ENCODE peak calls at places on chromosomes 4 and X, in six cellular contexts. S is NCI-H460; G is hepatic stellate cell; F is activated gamma-delta T cell treated with Interleukin-2 at 50 U/mL for 16 hours; Y is activated T-helper 1 cell treated with anti-CD3 and anti-CD28 coated beads, Interleukin-2, amount 50 U/mL, for 16 hours; V is GM04504. Q is an unnamed sample.

GRCh38 chr4:37389967-37390580 is 145.5 kb downstream of the NWD2 start:
- DNase-seq in S (peak), G (peak), F (no peak), Y (no peak), V (peak), Q (no peak)

GRCh38 chrX:154542723-154543424 is 3.8 kb downstream of the G6PD start:
- DNase-seq in S (peak), G (no peak), F (no peak), Y (no peak), V (no peak), Q (no peak)

GRCh38 chr4:74800310-74800709 is 6.0 kb upstream of the BTC start:
- DNase-seq in S (no peak), G (no peak), F (no peak), Y (no peak), V (no peak), Q (no peak)

GRCh38 chr4:24657768-24658617 is 73.6 kb upstream of the DHX15 start:
- DNase-seq in S (peak), G (no peak), F (no peak), Y (no peak), V (no peak), Q (no peak)

GRCh38 chr4:129236351-129236750 is 140.4 kb downstream of the C4orf33 start:
- DNase-seq in S (no peak), G (no peak), F (no peak), Y (no peak), V (no peak), Q (no peak)

GRCh38 chrX:130174051-130174704 is 2.4 kb downstream of the RAB33A start:
- DNase-seq in S (peak), G (peak), F (no peak), Y (no peak), V (peak), Q (peak)

GRCh38 chr4:7462509-7462971 is 27.8 kb upstream of the PSAPL1 start:
- DNase-seq in S (no peak), G (no peak), F (no peak), Y (no peak), V (peak), Q (no peak)

GRCh38 chrX:152479525-152479924 is 28.4 kb upstream of the GABRA3 start:
- DNase-seq in S (no peak), G (no peak), F (no peak), Y (no peak), V (no peak), Q (no peak)

GRCh38 chr4:143358419-143358818 is 21.7 kb downstream of the GAB1 start:
- DNase-seq in S (no peak), G (no peak), F (no peak), Y (no peak), V (no peak), Q (no peak)